ENCODE peak calls at places on chromosome 2, in six cellular contexts. E is colonic mucosa, P is adrenal gland, C is GM12878, B is lung, W is heart right ventricle. O is an unnamed sample. For H3K9me3, the result is how much of the 10 kb centered on the place peaks cover.

GRCh38 chr2:68605939-68606338 is 37.4 kb upstream of the PROKR1 start:
- DNase-seq in B (no peak), W (no peak), P (no peak), C (no peak), E (no peak), O (no peak)

GRCh38 chr2:233034091-233034882 is 1.8 kb downstream of the NEU2 start:
- DNase-seq in E (no peak), W (no peak), C (no peak), B (no peak), P (no peak), O (no peak)

GRCh38 chr2:43898134-43898957 is 59.6 kb downstream of the ABCG8 start:
- DNase-seq in P (no peak), E (peak), W (no peak), B (peak), C (no peak), O (no peak)

GRCh38 chr2:37090019-37090477 is 5.7 kb downstream of the GPATCH11 start:
- DNase-seq in E (no peak), B (no peak), C (peak), W (no peak), P (no peak), O (no peak)

GRCh38 chr2:118604831-118605230 is 242.6 kb downstream of the EN1 start:
- DNase-seq in P (no peak), W (no peak), C (no peak), E (no peak), B (no peak), O (no peak)

GRCh38 chr2:121155502-121156056 is 129.4 kb downstream of the TFCP2L1 start:
- DNase-seq in P (no peak), B (peak), W (no peak), C (no peak), E (peak), O (no peak)

GRCh38 chr2:160984426-160985077 is 175.7 kb upstream of the TANK start:
- DNase-seq in E (no peak), P (no peak), W (no peak), C (no peak), B (no peak), O (no peak)

GRCh38 chr2:177161741-177162440 is 50.7 kb upstream of the HNRNPA3 start:
- DNase-seq in E (no peak), W (no peak), C (no peak), P (no peak), B (no peak), O (no peak)

GRCh38 chr2:10903861-10904210 is 7.9 kb upstream of the KCNF1 start:
- DNase-seq in C (no peak), E (no peak), P (no peak), W (no peak), B (no peak), O (no peak)

GRCh38 chr2:68994864-68995263 is 18.1 kb upstream of the ANTXR1 start:
- DNase-seq in E (no peak), W (peak), P (no peak), C (no peak), B (no peak), O (no peak)

GRCh38 chr2:25380586-25381360 is 39.0 kb upstream of the DNMT3A start:
- DNase-seq in E (no peak), W (no peak), B (no peak), C (no peak), P (no peak), O (no peak)

GRCh38 chr2:189783451-189783926 is 650 bp downstream of the ORMDL1 start:
- DNase-seq in C (peak), P (no peak), W (no peak), E (no peak), B (no peak), O (no peak)

GRCh38 chr2:176514805-176515500 is 245.7 kb downstream of the MTX2 start:
- DNase-seq in W (no peak), C (no peak), P (no peak), E (no peak), B (no peak), O (no peak)

GRCh38 chr2:202932425-202933138 is 20.5 kb downstream of the CARF start:
- DNase-seq in W (no peak), C (no peak), B (no peak), E (no peak), P (no peak), O (no peak)

GRCh38 chr2:145374165-145374564 is 854.2 kb upstream of the ZEB2 start:
- DNase-seq in P (no peak), B (no peak), C (no peak), E (no peak), W (no peak), O (no peak)

GRCh38 chr2:67091681-67092080 is 305.5 kb upstream of the ETAA1 start:
- DNase-seq in P (no peak), C (no peak), W (no peak), B (no peak), E (no peak), O (no peak)

GRCh38 chr2:231184319-231184718 is 14.1 kb upstream of the ARMC9 start:
- DNase-seq in P (no peak), E (no peak), B (no peak), W (no peak), C (no peak), O (no peak)

GRCh38 chr2:200484934-200485333 is 24.9 kb downstream of the KCTD18 start:
- DNase-seq in B (no peak), W (no peak), E (no peak), C (no peak), P (no peak), O (no peak)

GRCh38 chr2:126656311-126657145 is 570 bp downstream of the GYPC start:
- DNase-seq in E (no peak), C (no peak), B (no peak), W (peak), P (peak), O (no peak)

GRCh38 chr2:173669271-173669853 is 295.8 kb downstream of the SP3 start:
- DNase-seq in E (no peak), B (no peak), P (no peak), W (no peak), C (no peak), O (no peak)

GRCh38 chr2:200039847-200040246 is 84.5 kb downstream of the MAIP1 start:
- DNase-seq in B (no peak), P (no peak), C (no peak), W (no peak), E (no peak), O (no peak)

GRCh38 chr2:23988371-23988770 is 21.5 kb upstream of the MFSD2B start:
- DNase-seq in E (no peak), P (no peak), C (no peak), B (no peak), W (no peak), O (no peak)

GRCh38 chr2:156229724-156230362 is 102.7 kb downstream of the NR4A2 start:
- DNase-seq in B (no peak), C (no peak), W (no peak), P (no peak), E (no peak), O (no peak)

GRCh38 chr2:225771691-225772090 is 372.2 kb downstream of the NYAP2 start:
- DNase-seq in E (no peak), C (no peak), P (no peak), W (no peak), B (no peak), O (no peak)
- H3K9me3 ChIP-seq in E (under half), C (under half), P (under half), W (under half), B (under half), O (under half)

DNA sequence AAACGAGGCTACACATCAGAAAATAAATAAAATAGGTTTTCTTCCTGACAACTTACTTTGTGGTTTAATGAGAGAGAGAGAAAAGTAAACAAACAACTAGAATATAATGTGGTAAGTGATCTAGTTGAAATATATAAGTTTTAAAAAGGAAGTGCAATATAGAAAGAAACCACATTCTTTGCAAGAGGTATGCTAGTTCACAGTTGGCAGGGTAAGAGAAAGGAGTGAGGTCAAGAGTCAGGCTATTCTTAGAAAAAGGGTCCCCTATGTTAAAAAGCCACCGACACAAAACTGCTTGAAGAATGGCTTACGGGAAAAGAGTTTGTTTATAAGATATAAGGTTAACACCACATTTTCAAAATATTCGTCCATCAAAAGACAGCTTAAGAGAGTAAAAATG is 462.1 kb downstream of the ERBB4 start:
- DNase-seq in C (no peak), P (no peak), E (no peak), B (no peak), W (no peak), O (no peak)
- TF ChIP-seq CTCF in C (no peak), P (no peak), E (no peak), B (no peak), W (no peak), O (no peak)

GRCh38 chr2:9258953-9259399 is 52.4 kb downstream of the ASAP2 start:
- DNase-seq in W (peak), E (no peak), P (no peak), B (no peak), C (no peak), O (no peak)

GRCh38 chr2:9256147-9256546 is 49.5 kb downstream of the ASAP2 start:
- DNase-seq in B (no peak), C (no peak), W (no peak), E (no peak), P (no peak), O (no peak)

GRCh38 chr2:9258501-9258900 is 51.9 kb downstream of the ASAP2 start:
- DNase-seq in B (no peak), W (no peak), P (no peak), E (no peak), C (no peak), O (no peak)

GRCh38 chr2:9255416-9255815 is 48.8 kb downstream of the ASAP2 start:
- DNase-seq in P (no peak), E (no peak), B (no peak), W (no peak), C (no peak), O (no peak)

GRCh38 chr2:9256570-9257043 is 50.0 kb downstream of the ASAP2 start:
- DNase-seq in C (no peak), W (no peak), P (no peak), B (no peak), E (no peak), O (no peak)
- H3K4me3 ChIP-seq in C (no peak), W (peak), P (no peak), B (no peak), E (no peak), O (no peak)

GRCh38 chr2:82954868-82955267 is 1504.2 kb downstream of the SUCLG1 start:
- DNase-seq in B (no peak), W (no peak), P (no peak), C (no peak), E (no peak), O (no peak)

GRCh38 chr2:82950148-82950547 is 1508.9 kb downstream of the SUCLG1 start:
- DNase-seq in W (no peak), B (no peak), P (no peak), C (no peak), E (no peak), O (no peak)
- H3K9me3 ChIP-seq in W (under half), B (under half), P (under half), C (under half), E (under half), O (under half)

GRCh38 chr2:47048801-47049480 is 106.2 kb downstream of the STPG4 start:
- DNase-seq in C (no peak), B (no peak), P (no peak), E (no peak), W (peak), O (no peak)
- TF ChIP-seq CTCF in C (no peak), B (no peak), P (no peak), E (no peak), W (no peak), O (no peak)

GRCh38 chr2:85756822-85757435 is 3.1 kb downstream of the ATOH8 start:
- DNase-seq in C (no peak), P (no peak), E (no peak), W (no peak), B (no peak), O (no peak)
- H3K4me3 ChIP-seq in C (no peak), P (no peak), E (no peak), W (peak), B (peak), O (peak)

GRCh38 chr2:22854588-22854987 is 530.4 kb upstream of the KLHL29 start:
- DNase-seq in W (no peak), B (no peak), P (no peak), E (no peak), C (no peak), O (no peak)

GRCh38 chr2:22855761-22856184 is 529.2 kb upstream of the KLHL29 start:
- DNase-seq in B (no peak), W (peak), P (peak), C (no peak), E (no peak), O (no peak)

GRCh38 chr2:22850310-22850709 is 534.7 kb upstream of the KLHL29 start:
- DNase-seq in B (no peak), C (no peak), W (no peak), E (no peak), P (no peak), O (no peak)

GRCh38 chr2:22855081-22855480 is 529.9 kb upstream of the KLHL29 start:
- DNase-seq in P (no peak), B (no peak), W (no peak), C (no peak), E (no peak), O (no peak)
- H3K9me3 ChIP-seq in P (under half), B (under half), W (under half), C (under half), E (under half), O (under half)

GRCh38 chr2:174994381-174994780 is 10.8 kb downstream of the CHN1 start:
- DNase-seq in P (no peak), B (no peak), C (no peak), E (no peak), W (no peak), O (no peak)

GRCh38 chr2:174997110-174997509 is 8.1 kb downstream of the CHN1 start:
- DNase-seq in E (no peak), B (no peak), W (no peak), C (no peak), P (no peak), O (no peak)

GRCh38 chr2:174992886-174993285 is 12.3 kb downstream of the CHN1 start:
- DNase-seq in B (no peak), W (no peak), P (no peak), C (no peak), E (no peak), O (no peak)
- TF ChIP-seq CTCF in B (no peak), W (no peak), P (no peak), C (no peak), E (no peak), O (no peak)

GRCh38 chr2:109644571-109645275 is 30.6 kb downstream of the SOWAHC start:
- DNase-seq in E (peak), B (peak), C (no peak), P (no peak), W (peak), O (no peak)
- H3K4me3 ChIP-seq in E (no peak), B (no peak), C (no peak), P (no peak), W (no peak), O (peak)